ENCODE peak calls at places on chromosomes 6 and 20, in four cellular contexts. G is choroid plexus epithelial cell, S is HFF-Myc, K is astrocyte. F is an unnamed sample.

GRCh38 chr6:15363523-15364400 is 117.9 kb downstream of the JARID2 start:
- DNase-seq in K (no peak), G (no peak), S (no peak), F (no peak)

GRCh38 chr6:157020398-157021266 is 243.5 kb downstream of the ARID1B start:
- DNase-seq in S (peak), G (peak), K (peak), F (peak)

GRCh38 chr6:87881342-87881895 is 166.2 kb upstream of the SPACA1 start:
- DNase-seq in K (no peak), S (no peak), G (no peak), F (no peak)

GRCh38 chr6:110315856-110316398 is 42.2 kb downstream of the METTL24 start:
- DNase-seq in S (no peak), G (no peak), K (no peak), F (no peak)

GRCh38 chr6:119145111-119145510 is 66.6 kb upstream of the FAM184A start:
- DNase-seq in K (no peak), G (no peak), S (no peak), F (no peak)

GRCh38 chr6:27133281-27134227 is 113.9 kb upstream of the PRSS16 start:
- DNase-seq in K (peak), S (no peak), G (peak), F (peak)

GRCh38 chr20:49450281-49450707 is 32.2 kb downstream of the KCNB1 start:
- DNase-seq in S (no peak), K (peak), G (no peak), F (no peak)

GRCh38 chr6:13668291-13668928 is 43.2 kb downstream of the RANBP9 start:
- DNase-seq in K (no peak), G (peak), S (no peak), F (peak)

GRCh38 chr6:32196682-32197616 is 4.5 kb upstream of the GPSM3 start:
- DNase-seq in K (peak), G (no peak), S (no peak), F (peak)

GRCh38 chr20:63056236-63057132 is 49.7 kb upstream of the BHLHE23 start:
- DNase-seq in S (no peak), K (no peak), G (peak), F (peak)

GRCh38 chr6:72657798-72658197 is 35.9 kb downstream of the KCNQ5 start:
- DNase-seq in K (peak), G (no peak), S (no peak), F (peak)

GRCh38 chr6:168439791-168440491 is 1.0 kb upstream of the SMOC2 start:
- DNase-seq in K (no peak), S (no peak), G (no peak), F (no peak)

GRCh38 chr20:41180599-41181333 is 43.4 kb downstream of the PLCG1 start:
- DNase-seq in K (no peak), G (no peak), S (no peak), F (no peak)

GRCh38 chr20:58471161-58471834 is 43.9 kb downstream of the APCDD1L start:
- DNase-seq in S (no peak), G (no peak), K (no peak), F (peak)

GRCh38 chr6:147782302-147782701 is 273.8 kb downstream of the SAMD5 start:
- DNase-seq in K (peak), G (peak), S (peak), F (peak)

DNA sequence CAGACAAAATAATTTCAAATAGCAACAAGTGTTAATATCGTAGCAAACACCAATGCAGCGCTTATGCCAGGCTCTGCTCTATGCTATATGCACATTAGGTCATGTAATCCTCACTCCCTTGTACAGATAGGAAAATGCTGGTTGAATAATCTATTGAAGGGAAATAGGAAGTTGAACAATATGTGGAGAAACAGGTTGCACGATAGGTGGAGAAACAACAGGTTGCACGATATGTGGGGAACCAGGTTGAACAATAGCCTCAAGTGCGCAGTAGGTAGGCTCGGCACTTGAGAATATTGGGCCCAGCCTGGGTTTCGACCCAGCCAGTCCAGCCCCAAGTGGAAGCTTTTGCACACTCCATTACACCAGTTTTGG is 91.1 kb upstream of the SIRPA start:
- DNase-seq in S (no peak), K (no peak), G (no peak), F (no peak)
- H3K4me3 ChIP-seq in S (no peak), K (peak), G (no peak), F (no peak)

DNA sequence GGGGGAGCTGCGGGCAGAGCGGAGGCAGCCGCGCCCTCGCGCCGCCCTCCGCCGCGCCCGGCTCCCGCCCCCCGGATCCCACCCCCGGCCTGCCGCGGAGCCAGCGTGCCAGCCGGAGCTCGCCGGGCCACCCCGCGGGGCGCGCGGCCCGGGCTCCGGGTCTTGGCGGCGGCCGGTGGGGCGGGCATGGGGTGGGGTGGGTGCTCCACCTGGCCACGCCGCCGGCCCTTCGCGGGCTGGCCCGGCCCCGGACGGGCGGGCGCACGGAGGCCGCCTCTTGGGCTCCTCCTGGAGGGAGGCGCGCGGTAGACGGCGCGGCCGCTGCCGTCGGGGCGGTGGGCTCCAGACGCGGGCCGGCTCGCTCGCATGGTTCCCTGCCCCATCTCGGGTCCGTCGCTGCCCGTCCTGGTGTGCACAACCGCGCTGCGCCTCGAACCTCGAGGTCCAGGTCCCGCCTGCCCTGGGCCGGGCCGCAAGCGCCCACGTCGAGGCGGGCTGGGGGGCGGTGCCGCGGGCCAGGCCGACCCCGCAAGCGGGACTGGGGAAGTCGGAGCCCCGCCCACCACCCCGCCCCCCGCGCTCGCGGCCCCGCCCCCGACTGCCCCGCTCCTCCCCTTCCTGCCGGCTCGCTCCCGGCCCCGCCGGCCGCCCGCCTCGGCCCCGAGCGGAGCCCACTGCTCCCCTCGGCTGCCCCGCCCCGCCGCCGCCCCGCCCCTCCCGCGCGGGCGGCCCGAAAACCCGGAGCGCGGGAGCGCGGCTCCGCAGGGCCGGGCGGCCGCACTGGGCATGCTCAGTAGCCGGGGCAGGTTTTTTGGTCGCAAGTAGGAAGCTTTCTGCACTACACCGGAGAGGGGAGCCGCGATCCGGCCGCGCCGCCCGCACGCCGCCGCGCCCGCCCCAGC is at the start of gene CDYL:
- DNase-seq in S (peak), K (peak), G (peak), F (peak)
- TF ChIP-seq CTCF in S (peak), K (no peak), G (no peak), F (no peak)

GRCh38 chr6:131629656-131630055 is 1.6 kb upstream of the MED23 start:
- DNase-seq in S (no peak), G (no peak), K (no peak), F (no peak)

GRCh38 chr6:131631625-131632284 is 3.7 kb upstream of the MED23 start:
- DNase-seq in S (no peak), G (no peak), K (no peak), F (no peak)

GRCh38 chr6:131627724-131628682 is at the start of gene MED23:
- DNase-seq in G (peak), K (peak), S (peak), F (peak)

GRCh38 chr6:131628726-131629125 is 684 bp upstream of the MED23 start:
- DNase-seq in K (no peak), S (no peak), G (no peak), F (no peak)
- H3K4me3 ChIP-seq in K (peak), S (peak), G (no peak), F (peak)

GRCh38 chr20:48354320-48355263 is 473.2 kb downstream of the PREX1 start:
- DNase-seq in K (no peak), S (no peak), G (no peak), F (no peak)

GRCh38 chr20:48357714-48358113 is 470.1 kb downstream of the PREX1 start:
- DNase-seq in G (no peak), K (no peak), S (no peak), F (no peak)

GRCh38 chr20:48359692-48360337 is 468.0 kb downstream of the PREX1 start:
- DNase-seq in S (no peak), G (no peak), K (no peak), F (no peak)

GRCh38 chr20:48360338-48360698 is 467.5 kb downstream of the PREX1 start:
- DNase-seq in G (no peak), S (no peak), K (no peak), F (no peak)

GRCh38 chr20:48358176-48358575 is 469.6 kb downstream of the PREX1 start:
- DNase-seq in G (no peak), K (no peak), S (no peak), F (no peak)
- TF ChIP-seq CTCF in G (no peak), K (no peak), S (no peak), F (no peak)

GRCh38 chr6:84763397-84764331 is 734 bp downstream of the TBX18 start:
- DNase-seq in S (peak), G (peak), K (peak), F (peak)
- H3K4me3 ChIP-seq in S (peak), G (peak), K (peak), F (peak)

GRCh38 chr6:11931296-11932035 is 80.6 kb upstream of the HIVEP1 start:
- DNase-seq in K (no peak), S (no peak), G (no peak), F (no peak)

GRCh38 chr6:11925805-11926204 is 86.3 kb upstream of the HIVEP1 start:
- DNase-seq in G (no peak), S (no peak), K (no peak), F (no peak)

GRCh38 chr6:11929451-11929850 is 82.7 kb upstream of the HIVEP1 start:
- DNase-seq in S (no peak), K (no peak), G (no peak), F (no peak)

GRCh38 chr6:11930240-11930639 is 81.9 kb upstream of the HIVEP1 start:
- DNase-seq in G (no peak), K (no peak), S (no peak), F (no peak)

DNA sequence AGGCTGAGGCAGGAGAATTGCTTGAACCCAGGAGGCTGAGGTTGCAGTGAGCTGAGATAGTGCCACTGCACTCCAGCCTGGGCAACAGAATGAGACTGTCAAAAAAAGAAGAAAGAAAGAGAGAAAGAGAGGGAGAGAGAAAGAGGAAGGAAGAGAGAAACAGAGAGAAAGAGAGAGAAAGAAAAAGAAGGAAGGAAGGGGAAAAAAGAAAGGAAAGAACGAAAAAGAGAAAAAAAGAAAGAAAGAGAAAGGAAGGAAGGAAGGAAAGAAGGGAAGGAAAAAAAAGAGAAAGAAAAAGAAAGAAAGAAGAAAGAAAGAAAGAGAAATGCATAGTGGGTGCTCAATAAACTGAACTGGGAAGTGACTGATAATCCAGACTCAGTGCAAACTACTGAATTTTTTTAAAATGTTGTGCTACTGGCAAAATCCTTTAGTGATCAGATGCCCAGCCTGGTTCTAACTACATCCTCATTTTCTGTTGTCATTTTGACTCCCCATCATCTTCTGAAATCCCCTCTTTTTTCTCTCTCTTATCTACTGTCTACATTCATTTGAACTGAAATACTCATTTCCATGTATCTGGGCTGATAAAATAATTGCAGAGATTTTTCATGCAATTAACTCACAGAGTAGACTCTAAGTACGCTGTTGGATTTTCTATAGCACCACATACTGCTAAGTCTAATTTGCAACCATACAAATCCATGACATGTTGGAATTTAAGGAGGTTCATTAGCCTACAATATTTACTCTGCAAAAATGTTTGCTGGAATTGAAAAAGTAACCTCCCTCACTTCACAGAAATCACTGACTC is 85.3 kb upstream of the HIVEP1 start:
- DNase-seq in K (no peak), S (no peak), G (no peak), F (no peak)
- TF ChIP-seq CTCF in K (no peak), S (no peak), G (no peak), F (no peak)

GRCh38 chr6:43706788-43707187 is 19.2 kb upstream of the MRPS18A start:
- DNase-seq in K (peak), S (no peak), G (peak), F (peak)

GRCh38 chr6:43707269-43707668 is 19.7 kb upstream of the MRPS18A start:
- DNase-seq in S (no peak), G (no peak), K (no peak), F (no peak)

GRCh38 chr6:43703512-43704429 is 16.2 kb upstream of the MRPS18A start:
- DNase-seq in K (no peak), G (no peak), S (no peak), F (no peak)

GRCh38 chr6:43707767-43708166 is 20.2 kb upstream of the MRPS18A start:
- DNase-seq in G (peak), K (no peak), S (no peak), F (no peak)

GRCh38 chr6:43705996-43706395 is 18.4 kb upstream of the MRPS18A start:
- DNase-seq in G (peak), S (no peak), K (no peak), F (peak)
- H3K4me3 ChIP-seq in G (no peak), S (no peak), K (no peak), F (no peak)

F was measured in fibroblast of pulmonary artery.